ENCODE peak calls at places on chromosome 9, in eight cellular contexts. One of them, this sample, is unnamed.

GRCh38 chr9:86575825-86576488 is 221.7 kb upstream of the TUT7 start:
- DNase-seq in stimulated activated naive CD8-positive, alpha-beta T cell treated with anti-CD3 and anti-CD28 coated beads, Interleukin-15, Interleukin-2, amounts not matched to agents 100 U/mL and 50 U/mL, for 24 hours: no peak
- DNase-seq in activated CD4-positive, alpha-beta T cell treated with anti-CD3 and anti-CD28 coated beads for 1 hour: no peak
- DNase-seq in HCEC 1CT: no peak
- DNase-seq in NCI-H524: no peak
- DNase-seq in spleen: no peak
- DNase-seq in HS-27A: no peak
- DNase-seq in NCI-H446 treated with DMSO at 0.1 percent for 48 hours: no peak
- DNase-seq in this sample: no peak

GRCh38 chr9:6845881-6846280 is 88.1 kb downstream of the KDM4C start:
- DNase-seq in stimulated activated naive CD8-positive, alpha-beta T cell treated with anti-CD3 and anti-CD28 coated beads, Interleukin-15, Interleukin-2, amounts not matched to agents 100 U/mL and 50 U/mL, for 24 hours: no peak
- DNase-seq in activated CD4-positive, alpha-beta T cell treated with anti-CD3 and anti-CD28 coated beads for 1 hour: no peak
- DNase-seq in HCEC 1CT: peak
- DNase-seq in NCI-H524: no peak
- DNase-seq in spleen: no peak
- DNase-seq in HS-27A: no peak
- DNase-seq in NCI-H446 treated with DMSO at 0.1 percent for 48 hours: no peak
- DNase-seq in this sample: no peak

GRCh38 chr9:21747171-21747570 is 55.3 kb upstream of the MTAP start:
- DNase-seq in stimulated activated naive CD8-positive, alpha-beta T cell treated with anti-CD3 and anti-CD28 coated beads, Interleukin-15, Interleukin-2, amounts not matched to agents 100 U/mL and 50 U/mL, for 24 hours: no peak
- DNase-seq in activated CD4-positive, alpha-beta T cell treated with anti-CD3 and anti-CD28 coated beads for 1 hour: no peak
- DNase-seq in HCEC 1CT: peak
- DNase-seq in NCI-H524: no peak
- DNase-seq in spleen: no peak
- DNase-seq in HS-27A: no peak
- DNase-seq in NCI-H446 treated with DMSO at 0.1 percent for 48 hours: no peak
- DNase-seq in this sample: no peak

GRCh38 chr9:114141553-114142548 is 13.5 kb upstream of the COL27A1 start:
- DNase-seq in stimulated activated naive CD8-positive, alpha-beta T cell treated with anti-CD3 and anti-CD28 coated beads, Interleukin-15, Interleukin-2, amounts not matched to agents 100 U/mL and 50 U/mL, for 24 hours: no peak
- DNase-seq in activated CD4-positive, alpha-beta T cell treated with anti-CD3 and anti-CD28 coated beads for 1 hour: no peak
- DNase-seq in HCEC 1CT: peak
- DNase-seq in NCI-H524: peak
- DNase-seq in spleen: no peak
- DNase-seq in HS-27A: no peak
- DNase-seq in NCI-H446 treated with DMSO at 0.1 percent for 48 hours: no peak
- DNase-seq in this sample: no peak

GRCh38 chr9:70564464-70565190 is 150.2 kb upstream of the KLF9 start:
- DNase-seq in stimulated activated naive CD8-positive, alpha-beta T cell treated with anti-CD3 and anti-CD28 coated beads, Interleukin-15, Interleukin-2, amounts not matched to agents 100 U/mL and 50 U/mL, for 24 hours: no peak
- DNase-seq in activated CD4-positive, alpha-beta T cell treated with anti-CD3 and anti-CD28 coated beads for 1 hour: no peak
- DNase-seq in HCEC 1CT: no peak
- DNase-seq in NCI-H524: no peak
- DNase-seq in spleen: no peak
- DNase-seq in HS-27A: no peak
- DNase-seq in NCI-H446 treated with DMSO at 0.1 percent for 48 hours: no peak
- DNase-seq in this sample: no peak

GRCh38 chr9:128160603-128160987 is 530 bp downstream of the BBLN start:
- DNase-seq in stimulated activated naive CD8-positive, alpha-beta T cell treated with anti-CD3 and anti-CD28 coated beads, Interleukin-15, Interleukin-2, amounts not matched to agents 100 U/mL and 50 U/mL, for 24 hours: peak
- DNase-seq in activated CD4-positive, alpha-beta T cell treated with anti-CD3 and anti-CD28 coated beads for 1 hour: peak
- DNase-seq in HCEC 1CT: no peak
- DNase-seq in NCI-H524: peak
- DNase-seq in spleen: no peak
- DNase-seq in HS-27A: no peak
- DNase-seq in NCI-H446 treated with DMSO at 0.1 percent for 48 hours: no peak
- DNase-seq in this sample: no peak

GRCh38 chr9:75712690-75713089 is 177.8 kb upstream of the PCSK5 start:
- DNase-seq in stimulated activated naive CD8-positive, alpha-beta T cell treated with anti-CD3 and anti-CD28 coated beads, Interleukin-15, Interleukin-2, amounts not matched to agents 100 U/mL and 50 U/mL, for 24 hours: no peak
- DNase-seq in activated CD4-positive, alpha-beta T cell treated with anti-CD3 and anti-CD28 coated beads for 1 hour: no peak
- DNase-seq in HCEC 1CT: no peak
- DNase-seq in NCI-H524: no peak
- DNase-seq in spleen: no peak
- DNase-seq in HS-27A: no peak
- DNase-seq in NCI-H446 treated with DMSO at 0.1 percent for 48 hours: no peak
- DNase-seq in this sample: no peak

GRCh38 chr9:69317081-69317480 is 7.9 kb upstream of the ENTREP1 start:
- DNase-seq in stimulated activated naive CD8-positive, alpha-beta T cell treated with anti-CD3 and anti-CD28 coated beads, Interleukin-15, Interleukin-2, amounts not matched to agents 100 U/mL and 50 U/mL, for 24 hours: no peak
- DNase-seq in activated CD4-positive, alpha-beta T cell treated with anti-CD3 and anti-CD28 coated beads for 1 hour: no peak
- DNase-seq in HCEC 1CT: peak
- DNase-seq in NCI-H524: no peak
- DNase-seq in spleen: no peak
- DNase-seq in HS-27A: no peak
- DNase-seq in NCI-H446 treated with DMSO at 0.1 percent for 48 hours: no peak
- DNase-seq in this sample: no peak

GRCh38 chr9:121707477-121708424 is 56.3 kb downstream of the DAB2IP start:
- DNase-seq in stimulated activated naive CD8-positive, alpha-beta T cell treated with anti-CD3 and anti-CD28 coated beads, Interleukin-15, Interleukin-2, amounts not matched to agents 100 U/mL and 50 U/mL, for 24 hours: no peak
- DNase-seq in activated CD4-positive, alpha-beta T cell treated with anti-CD3 and anti-CD28 coated beads for 1 hour: no peak
- DNase-seq in HCEC 1CT: no peak
- DNase-seq in NCI-H524: no peak
- DNase-seq in spleen: no peak
- DNase-seq in HS-27A: no peak
- DNase-seq in NCI-H446 treated with DMSO at 0.1 percent for 48 hours: no peak
- DNase-seq in this sample: no peak

GRCh38 chr9:133708123-133708769 is 29.9 kb downstream of the SARDH start:
- DNase-seq in stimulated activated naive CD8-positive, alpha-beta T cell treated with anti-CD3 and anti-CD28 coated beads, Interleukin-15, Interleukin-2, amounts not matched to agents 100 U/mL and 50 U/mL, for 24 hours: no peak
- DNase-seq in activated CD4-positive, alpha-beta T cell treated with anti-CD3 and anti-CD28 coated beads for 1 hour: no peak
- DNase-seq in HCEC 1CT: no peak
- DNase-seq in NCI-H524: no peak
- DNase-seq in spleen: peak
- DNase-seq in HS-27A: no peak
- DNase-seq in NCI-H446 treated with DMSO at 0.1 percent for 48 hours: no peak
- DNase-seq in this sample: peak

GRCh38 chr9:77815260-77815659 is 167.1 kb upstream of the GNA14 start:
- DNase-seq in stimulated activated naive CD8-positive, alpha-beta T cell treated with anti-CD3 and anti-CD28 coated beads, Interleukin-15, Interleukin-2, amounts not matched to agents 100 U/mL and 50 U/mL, for 24 hours: no peak
- DNase-seq in activated CD4-positive, alpha-beta T cell treated with anti-CD3 and anti-CD28 coated beads for 1 hour: no peak
- DNase-seq in HCEC 1CT: no peak
- DNase-seq in NCI-H524: no peak
- DNase-seq in spleen: no peak
- DNase-seq in HS-27A: no peak
- DNase-seq in NCI-H446 treated with DMSO at 0.1 percent for 48 hours: no peak
- DNase-seq in this sample: no peak

GRCh38 chr9:2285411-2285810 is 270.3 kb downstream of the SMARCA2 start:
- DNase-seq in stimulated activated naive CD8-positive, alpha-beta T cell treated with anti-CD3 and anti-CD28 coated beads, Interleukin-15, Interleukin-2, amounts not matched to agents 100 U/mL and 50 U/mL, for 24 hours: no peak
- DNase-seq in activated CD4-positive, alpha-beta T cell treated with anti-CD3 and anti-CD28 coated beads for 1 hour: no peak
- DNase-seq in HCEC 1CT: no peak
- DNase-seq in NCI-H524: no peak
- DNase-seq in spleen: no peak
- DNase-seq in HS-27A: no peak
- DNase-seq in NCI-H446 treated with DMSO at 0.1 percent for 48 hours: no peak
- DNase-seq in this sample: no peak

GRCh38 chr9:136606687-136607333 is 55.9 kb upstream of the EGFL7 start:
- DNase-seq in stimulated activated naive CD8-positive, alpha-beta T cell treated with anti-CD3 and anti-CD28 coated beads, Interleukin-15, Interleukin-2, amounts not matched to agents 100 U/mL and 50 U/mL, for 24 hours: no peak
- DNase-seq in activated CD4-positive, alpha-beta T cell treated with anti-CD3 and anti-CD28 coated beads for 1 hour: no peak
- DNase-seq in HCEC 1CT: no peak
- DNase-seq in NCI-H524: no peak
- DNase-seq in spleen: no peak
- DNase-seq in HS-27A: no peak
- DNase-seq in NCI-H446 treated with DMSO at 0.1 percent for 48 hours: no peak
- DNase-seq in this sample: no peak

GRCh38 chr9:16811987-16812685 is 58.3 kb downstream of the BNC2 start:
- DNase-seq in stimulated activated naive CD8-positive, alpha-beta T cell treated with anti-CD3 and anti-CD28 coated beads, Interleukin-15, Interleukin-2, amounts not matched to agents 100 U/mL and 50 U/mL, for 24 hours: no peak
- DNase-seq in activated CD4-positive, alpha-beta T cell treated with anti-CD3 and anti-CD28 coated beads for 1 hour: no peak
- DNase-seq in HCEC 1CT: no peak
- DNase-seq in NCI-H524: no peak
- DNase-seq in spleen: no peak
- DNase-seq in HS-27A: no peak
- DNase-seq in NCI-H446 treated with DMSO at 0.1 percent for 48 hours: no peak
- DNase-seq in this sample: no peak

This sample was measured in activated B cell treated with CpG ODN at 0.5 μM for 24 hours.